ENCODE peak calls at places on chromosomes 16 and 17, in five cellular contexts. K, M, G, X and N are unnamed samples.

GRCh38 chr16:85350973-85351372 is 238.7 kb upstream of the CIBAR2 start:
- DNase-seq in K (peak; percentile 95), M (peak; percentile 96), G (peak; percentile 93), X (peak; percentile 97), N (peak; percentile 90)

GRCh38 chr16:88512728-88513674 is 57.2 kb upstream of the ZC3H18 start:
- DNase-seq in K (no peak), M (no peak), G (no peak), X (no peak), N (no peak)

GRCh38 chr17:70006159-70006558 is 68.9 kb upstream of the KCNJ16 start:
- DNase-seq in K (no peak), M (peak; percentile 50), G (no peak), X (no peak), N (no peak)

GRCh38 chr17:32719702-32720101 is 157.2 kb downstream of the MYO1D start:
- DNase-seq in K (no peak), M (no peak), G (no peak), X (no peak), N (no peak)

GRCh38 chr17:20228410-20228809 is 219.3 kb downstream of the SPECC1 start:
- DNase-seq in K (no peak), M (no peak), G (no peak), X (no peak), N (no peak)

GRCh38 chr16:89139907-89140361 is 31.6 kb upstream of the CDH15 start:
- DNase-seq in K (no peak), M (no peak), G (no peak), X (no peak), N (no peak)

GRCh38 chr16:85446846-85447656 is 166.1 kb upstream of the GSE1 start:
- DNase-seq in K (no peak), M (no peak), G (no peak), X (peak; percentile 35), N (peak; percentile 65)

GRCh38 chr17:10105513-10106001 is 92.8 kb downstream of the GAS7 start:
- DNase-seq in K (no peak), M (peak; percentile 90), G (peak; percentile 75), X (no peak), N (no peak)

GRCh38 chr17:63974594-63975192 is 2.0 kb upstream of the SCN4A start:
- DNase-seq in K (no peak), M (peak; percentile 67), G (no peak), X (no peak), N (no peak)

GRCh38 chr17:67488161-67488560 is 111.1 kb downstream of the PITPNC1 start:
- DNase-seq in K (no peak), M (no peak), G (peak; percentile 58), X (no peak), N (no peak)

DNA sequence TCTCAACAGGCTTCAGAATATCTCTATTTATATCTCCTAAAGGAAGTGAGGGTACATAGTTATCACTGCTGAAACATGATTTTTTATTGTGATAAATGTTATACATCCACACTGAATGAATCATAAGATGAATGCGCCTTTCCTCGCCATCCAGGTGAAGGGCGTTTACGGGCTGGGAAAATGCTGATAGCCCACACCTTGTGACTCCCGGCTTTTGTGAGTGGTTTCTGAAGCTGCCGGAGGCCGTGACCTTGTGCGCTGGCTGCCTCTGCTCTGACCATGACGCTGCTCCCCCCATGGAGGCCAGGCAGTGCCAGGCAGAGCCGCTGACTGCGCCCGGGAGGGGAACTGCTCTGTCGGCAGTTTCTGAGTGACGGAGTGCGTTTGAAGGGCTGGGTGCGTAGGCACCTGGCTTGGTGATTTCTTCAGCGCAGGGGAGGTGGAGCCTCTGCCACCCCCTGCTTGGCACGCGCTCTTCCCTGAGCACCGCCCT is 97.2 kb downstream of the RAP1GAP2 start:
- DNase-seq in K (peak; percentile 79), M (no peak), G (no peak), X (peak; percentile 96), N (peak; percentile 79)
- H3K36me3 ChIP-seq in K (no peaks in the 10 kb centered on the region), M (no peaks in the 10 kb centered on the region), G (no peaks in the 10 kb centered on the region), X (no peaks in the 10 kb centered on the region), N (no peaks in the 10 kb centered on the region)

GRCh38 chr16:4946917-4947316 is 10.0 kb upstream of the PPL start:
- DNase-seq in K (no peak), M (no peak), G (no peak), X (no peak), N (no peak)
- TF ChIP-seq CTCF in K (no peak), M (no peak), G (no peak), X (no peak), N (no peak)

GRCh38 chr17:68513932-68514331 is 1.7 kb downstream of the PRKAR1A start:
- DNase-seq in K (no peak), M (no peak), G (no peak), X (no peak), N (no peak)
- H3K36me3 ChIP-seq in K (no peaks in the 10 kb centered on the region), M (peaks cover 13% of the 10 kb centered on the region), G (peaks cover 40% of the 10 kb centered on the region), X (no peaks in the 10 kb centered on the region), N (no peaks in the 10 kb centered on the region)

GRCh38 chr16:57092786-57093301 is 461 bp downstream of the CPNE2 start:
- DNase-seq in K (peak; percentile 62), M (no peak), G (peak; percentile 57), X (peak; percentile 44), N (peak; percentile 78)
- TF ChIP-seq CTCF in K (peak; percentile 61), M (peak; percentile 43), G (peak; percentile 68), X (peak; percentile 55), N (peak; percentile 68)

GRCh38 chr17:42586514-42587230 is 9.1 kb upstream of the PSMC3IP start:
- DNase-seq in K (no peak), M (no peak), G (no peak), X (no peak), N (no peak)

GRCh38 chr17:42581744-42582270 is 4.3 kb upstream of the PSMC3IP start:
- DNase-seq in K (no peak), M (no peak), G (no peak), X (no peak), N (no peak)

GRCh38 chr17:42579794-42580551 is 2.4 kb upstream of the PSMC3IP start:
- DNase-seq in K (no peak), M (no peak), G (no peak), X (no peak), N (no peak)

GRCh38 chr17:42585353-42585752 is 7.8 kb upstream of the PSMC3IP start:
- DNase-seq in K (no peak), M (no peak), G (no peak), X (no peak), N (no peak)

DNA sequence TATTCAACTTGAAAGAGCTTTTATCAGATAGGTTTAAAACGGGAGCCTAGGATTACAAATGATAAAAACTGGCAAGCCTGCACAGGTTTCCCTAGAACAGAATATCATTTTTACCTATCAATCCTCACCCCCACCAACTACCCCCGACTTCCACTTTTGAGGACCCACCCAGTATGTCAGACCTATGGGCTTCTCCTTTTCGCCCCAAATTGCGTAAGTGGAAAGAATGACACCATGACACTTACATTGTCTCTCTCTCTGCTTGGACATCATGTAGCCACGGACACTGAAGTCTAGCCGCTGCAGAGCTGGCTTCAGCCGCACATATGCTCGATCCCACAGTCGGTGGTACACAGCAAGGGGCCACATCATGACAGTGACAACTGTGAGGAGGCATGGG is 7.4 kb upstream of the PSMC3IP start:
- DNase-seq in K (no peak), M (no peak), G (no peak), X (no peak), N (no peak)
- H3K36me3 ChIP-seq in K (peaks cover 29% of the 10 kb centered on the region), M (peaks cover 66% of the 10 kb centered on the region), G (peaks cover 100% of the 10 kb centered on the region), X (peaks cover 22% of the 10 kb centered on the region), N (no peaks in the 10 kb centered on the region)

GRCh38 chr16:84209989-84210388 is 19.0 kb downstream of the ADAD2 start:
- DNase-seq in K (no peak), M (peak; percentile 15), G (no peak), X (no peak), N (no peak)
- TF ChIP-seq CTCF in K (no peak), M (no peak), G (no peak), X (no peak), N (no peak)

DNA sequence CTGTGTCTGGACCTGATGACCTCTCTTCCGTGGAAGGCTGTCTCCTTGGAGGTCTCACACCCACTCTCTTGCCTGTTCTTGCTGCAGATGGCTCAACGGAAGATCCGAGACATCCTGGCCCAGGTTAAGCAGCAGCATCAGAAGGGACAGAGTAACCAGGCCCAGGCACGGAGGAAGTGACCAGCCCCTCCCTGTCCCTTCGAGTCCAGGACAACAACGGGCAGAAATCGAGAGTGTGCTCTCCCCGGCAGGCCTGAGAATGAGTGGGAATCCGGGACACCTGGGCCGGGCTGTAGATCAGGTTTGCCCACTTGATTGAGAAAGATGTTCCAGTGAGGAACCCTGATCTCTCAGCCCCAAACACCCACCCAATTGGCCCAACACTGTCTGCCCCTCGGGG is 52.1 kb downstream of the IGF2BP1 start:
- DNase-seq in K (no peak), M (no peak), G (no peak), X (no peak), N (no peak)
- H3K36me3 ChIP-seq in K (no peaks in the 10 kb centered on the region), M (peaks cover 73% of the 10 kb centered on the region), G (no peaks in the 10 kb centered on the region), X (no peaks in the 10 kb centered on the region), N (no peaks in the 10 kb centered on the region)

GRCh38 chr17:76107507-76107906 is 3.9 kb upstream of the EXOC7 start:
- DNase-seq in K (no peak), M (no peak), G (no peak), X (no peak), N (no peak)
- TF ChIP-seq CTCF in K (no peak), M (no peak), G (no peak), X (peak; percentile 9), N (no peak)

GRCh38 chr17:40103082-40103741 is 2.8 kb upstream of the NR1D1 start:
- DNase-seq in K (peak; percentile 85), M (no peak), G (no peak), X (no peak), N (peak; percentile 54)
- H3K36me3 ChIP-seq in K (no peaks in the 10 kb centered on the region), M (no peaks in the 10 kb centered on the region), G (peaks cover 6% of the 10 kb centered on the region), X (no peaks in the 10 kb centered on the region), N (no peaks in the 10 kb centered on the region)